ENCODE peak calls at places on chromosome 12, in four cellular contexts. M is Peyer's patch, E is heart left ventricle, Z is stomach. G is an unnamed sample.

GRCh38 chr12:32761716-32762115 is 6.0 kb upstream of the YARS2 start:
- DNase-seq in Z (no peak), E (no peak), M (no peak), G (no peak)

GRCh38 chr12:2783936-2784600 is 10.7 kb upstream of the FKBP4 start:
- DNase-seq in E (peak), Z (peak), M (no peak), G (peak)

GRCh38 chr12:69096669-69097364 is 142.6 kb upstream of the CPSF6 start:
- DNase-seq in M (no peak), E (no peak), Z (no peak), G (no peak)

GRCh38 chr12:75953312-75953906 is 78.2 kb downstream of the PHLDA1 start:
- DNase-seq in Z (no peak), M (no peak), E (no peak), G (no peak)

GRCh38 chr12:48041591-48042423 is 37.5 kb upstream of the COL2A1 start:
- DNase-seq in M (no peak), Z (no peak), E (no peak), G (no peak)

GRCh38 chr12:30926243-30927209 is at the start of gene TSPAN11:
- DNase-seq in Z (no peak), E (no peak), M (no peak), G (peak)

GRCh38 chr12:17079251-17079909 is 473.4 kb upstream of the LMO3 start:
- DNase-seq in Z (no peak), E (no peak), M (no peak), G (no peak)

GRCh38 chr12:96502477-96502876 is 13.1 kb downstream of the CFAP54 start:
- DNase-seq in E (no peak), Z (no peak), M (no peak), G (peak)

GRCh38 chr12:53199700-53200099 is 7.4 kb downstream of the ITGB7 start:
- DNase-seq in Z (no peak), M (no peak), E (no peak), G (no peak)
- TF ChIP-seq CTCF in Z (no peak), M (no peak), E (no peak), G (no peak)

GRCh38 chr12:63942464-63943241 is 98.2 kb downstream of the SRGAP1 start:
- DNase-seq in E (no peak), M (no peak), Z (no peak), G (no peak)

GRCh38 chr12:63945777-63946176 is 101.3 kb downstream of the SRGAP1 start:
- DNase-seq in E (no peak), Z (no peak), M (no peak), G (no peak)

GRCh38 chr12:63944586-63945228 is 100.2 kb downstream of the SRGAP1 start:
- DNase-seq in M (no peak), E (no peak), Z (no peak), G (no peak)

GRCh38 chr12:63941879-63942278 is 97.4 kb downstream of the SRGAP1 start:
- DNase-seq in Z (no peak), M (no peak), E (no peak), G (no peak)

GRCh38 chr12:63944036-63944579 is 99.6 kb downstream of the SRGAP1 start:
- DNase-seq in E (no peak), M (no peak), Z (no peak), G (no peak)
- H3K4me3 ChIP-seq in E (no peak), M (no peak), Z (no peak), G (no peak)

GRCh38 chr12:104672501-104673265 is 215.9 kb downstream of the CHST11 start:
- DNase-seq in M (no peak), Z (no peak), E (peak), G (no peak)
- TF ChIP-seq CTCF in M (no peak), Z (no peak), E (no peak), G (no peak)

DNA sequence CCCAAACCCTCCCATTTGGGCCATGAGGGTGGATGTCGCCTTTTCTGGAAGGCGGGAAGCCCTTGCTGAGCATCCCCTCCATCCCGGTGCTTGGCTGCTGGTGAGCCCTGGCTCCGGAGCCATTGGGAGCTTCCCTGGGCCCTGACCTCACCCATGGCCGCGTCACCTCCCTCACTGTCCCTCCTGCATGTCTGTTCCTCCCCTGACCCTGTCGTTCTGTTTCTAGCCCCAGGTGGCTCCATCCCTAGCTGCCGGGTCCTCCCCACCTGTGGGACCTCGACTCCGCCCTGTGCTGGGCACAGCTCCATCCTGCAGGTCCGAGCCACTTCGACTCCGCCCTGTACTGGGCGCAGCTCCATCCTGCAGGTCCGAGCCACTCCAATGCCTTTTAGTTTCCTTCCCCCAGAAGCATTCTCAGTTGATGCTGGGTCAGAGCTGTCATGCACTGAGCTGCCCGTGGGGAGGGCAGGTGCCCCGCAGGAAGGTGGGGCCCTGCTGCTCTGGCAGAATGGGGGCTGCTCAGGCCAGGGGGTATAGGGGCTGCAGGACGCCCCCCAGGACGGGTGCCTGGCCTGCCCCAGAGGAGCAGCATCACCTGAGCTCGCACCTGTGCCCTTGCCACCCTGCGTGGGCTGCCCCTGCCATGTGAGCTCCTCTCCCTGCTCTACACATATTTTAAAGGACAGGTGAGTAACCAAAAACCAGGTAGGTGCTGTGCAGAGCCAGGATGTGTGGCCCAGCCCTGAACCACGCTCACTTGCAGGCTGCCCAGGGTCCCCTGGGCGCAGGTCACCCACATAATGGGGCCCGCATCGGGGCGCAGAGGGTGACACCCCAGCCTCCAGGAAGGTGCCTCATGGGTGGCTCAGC is 19.0 kb downstream of the NOC4L start:
- DNase-seq in E (no peak), Z (no peak), M (no peak), G (no peak)
- H3K4me3 ChIP-seq in E (no peak), Z (no peak), M (peak), G (no peak)

GRCh38 chr12:115144425-115144824 is 460.4 kb upstream of the TBX3 start:
- DNase-seq in E (no peak), M (no peak), Z (no peak), G (no peak)
- TF ChIP-seq CTCF in E (no peak), M (no peak), Z (no peak), G (no peak)

DNA sequence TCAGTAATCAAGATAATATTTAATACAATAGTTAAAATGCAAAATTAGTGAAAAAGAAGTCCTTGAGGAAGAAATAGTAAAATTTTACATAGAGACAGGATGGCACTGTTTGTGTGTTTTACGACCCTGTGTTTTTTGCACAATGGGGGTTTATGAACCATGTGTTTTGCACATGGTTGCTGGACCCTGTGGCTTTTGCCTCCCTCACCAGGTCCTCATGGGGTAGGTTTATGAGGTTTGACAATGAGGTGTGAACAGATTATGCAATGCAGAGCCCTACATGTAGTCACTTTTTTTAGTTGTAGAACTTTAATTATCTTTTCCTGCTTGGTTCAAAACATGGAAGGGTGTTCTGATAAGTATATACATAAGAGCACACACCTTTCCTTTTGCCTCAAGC is 366.3 kb upstream of the FAR2 start:
- DNase-seq in E (no peak), M (no peak), Z (no peak), G (no peak)
- H3K4me3 ChIP-seq in E (no peak), M (no peak), Z (no peak), G (no peak)

GRCh38 chr12:9134981-9135628 is 19.4 kb upstream of the A2M start:
- DNase-seq in Z (no peak), M (no peak), E (no peak), G (peak)
- TF ChIP-seq CTCF in Z (no peak), M (peak), E (peak), G (peak)

GRCh38 chr12:4535871-4536270 is 2.8 kb upstream of the RAD51AP1 start:
- DNase-seq in M (no peak), Z (no peak), E (no peak), G (peak)
- H3K4me3 ChIP-seq in M (no peak), Z (no peak), E (no peak), G (no peak)

GRCh38 chr12:101491325-101491724 is 16.2 kb downstream of the SPIC start:
- DNase-seq in Z (no peak), M (no peak), E (no peak), G (no peak)

GRCh38 chr12:101485015-101485414 is 9.9 kb downstream of the SPIC start:
- DNase-seq in Z (no peak), E (no peak), M (no peak), G (no peak)

DNA sequence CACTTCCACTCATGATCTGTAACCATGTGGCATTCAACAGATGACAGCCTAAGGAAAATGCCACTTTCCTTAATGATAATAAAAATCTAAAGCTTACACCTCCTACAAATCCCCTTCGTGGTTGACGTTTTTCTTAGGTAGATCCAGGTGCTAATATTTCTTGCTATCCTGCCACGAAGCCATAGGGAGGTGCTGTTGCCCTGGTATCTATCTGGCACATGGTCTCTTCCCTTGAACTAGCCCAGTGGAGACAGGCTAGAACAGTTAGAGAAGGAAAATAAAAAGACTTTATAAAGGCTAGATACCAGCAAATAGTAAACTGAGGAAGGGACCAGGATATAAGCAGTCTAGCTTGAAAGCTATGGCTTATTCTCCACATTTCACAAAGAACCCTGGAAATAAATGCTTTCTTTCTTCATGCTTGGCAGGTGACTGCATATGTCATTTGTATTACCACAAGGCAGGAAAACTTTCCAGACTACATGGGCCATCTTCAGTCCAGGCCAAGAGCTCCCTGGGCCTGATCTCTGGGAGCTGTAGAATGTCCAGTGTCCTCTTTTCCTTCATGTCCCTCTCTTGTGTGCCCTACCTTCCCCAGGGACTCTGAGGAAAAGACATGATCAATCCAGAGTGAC is 15.3 kb downstream of the SPIC start:
- DNase-seq in M (no peak), E (no peak), Z (peak), G (peak)
- TF ChIP-seq CTCF in M (peak), E (peak), Z (peak), G (peak)

G was measured in GM12865.